ENCODE peak calls at places on chromosome 19, in six cellular contexts. W is BJ, T is nucleus accumbens, A is NCI-H774, N is NCI-H2171 treated with DMSO at 0.1 percent for 48 hours, I is GF-D8. E is an unnamed sample.
A peak's percentile ranks its signal among the peaks of the same experiment; 100 is the strongest.

GRCh38 chr19:5134683-5135082 is 165.8 kb downstream of the KDM4B start:
- DNase-seq in A (no peak), I (no peak), N (no peak), W (no peak), T (no peak), E (no peak)

GRCh38 chr19:19111138-19111835 is 27.0 kb downstream of the TMEM161A start:
- DNase-seq in W (no peak), N (no peak), I (no peak), T (no peak), A (no peak), E (no peak)

GRCh38 chr19:3444695-3445234 is 35.6 kb downstream of the SMIM24 start:
- DNase-seq in N (no peak), T (no peak), W (no peak), A (no peak), I (no peak), E (no peak)

GRCh38 chr19:47095707-47096704 is 17.6 kb downstream of the ZC3H4 start:
- DNase-seq in T (no peak), N (no peak), A (no peak), W (no peak), I (peak; percentile 92), E (no peak)

GRCh38 chr19:23762884-23763711 is 4.4 kb upstream of the ZNF681 start:
- DNase-seq in T (peak; percentile 85), A (peak; percentile 90), N (no peak), W (no peak), I (peak; percentile 45), E (no peak)

GRCh38 chr19:16495982-16496612 is at the start of the genes C19orf44 and CALR3:
- DNase-seq in N (peak; percentile 99), I (peak; percentile 94), W (peak; percentile 94), A (peak; percentile 98), T (peak; percentile 98), E (peak; percentile 94)

GRCh38 chr19:55777528-55777927 is 8.6 kb downstream of the RFPL4AL1 start:
- DNase-seq in W (no peak), T (no peak), I (no peak), A (no peak), N (no peak), E (no peak)

GRCh38 chr19:55529636-55530230 is 7.2 kb downstream of the SBK2 start:
- DNase-seq in A (no peak), W (no peak), I (no peak), N (no peak), T (no peak), E (no peak)

GRCh38 chr19:46731007-46731501 is 14.1 kb upstream of the PRKD2 start:
- DNase-seq in T (no peak), N (no peak), W (peak; percentile 50), I (peak; percentile 52), A (no peak), E (no peak)

GRCh38 chr19:4456566-4456842 is 1.1 kb downstream of the UBXN6 start:
- DNase-seq in I (no peak), N (no peak), A (no peak), W (no peak), T (peak; percentile 44), E (no peak)

GRCh38 chr19:42529248-42529764 is 1.0 kb upstream of the CEACAM1 start:
- DNase-seq in N (no peak), I (no peak), W (no peak), A (no peak), T (peak; percentile 7), E (no peak)

GRCh38 chr19:13882841-13883240 is 5.9 kb downstream of the NANOS3 start:
- DNase-seq in N (no peak), A (no peak), I (no peak), W (no peak), T (no peak), E (no peak)

GRCh38 chr19:17420267-17420924 is 549 bp downstream of the MVB12A start:
- DNase-seq in A (no peak), W (no peak), I (no peak), T (no peak), N (peak; percentile 18), E (no peak)

GRCh38 chr19:42191855-42192254 is 25.6 kb downstream of the DEDD2 start:
- DNase-seq in I (no peak), W (no peak), A (peak; percentile 62), N (no peak), T (no peak), E (no peak)

GRCh38 chr19:41548954-41549688 is 26.8 kb upstream of the CEACAM21 start:
- DNase-seq in A (no peak), N (no peak), W (no peak), I (peak; percentile 69), T (no peak), E (no peak)

GRCh38 chr19:33403221-33403972 is 29.9 kb downstream of the CEBPG start:
- DNase-seq in A (no peak), I (no peak), T (no peak), N (no peak), W (no peak), E (no peak)